ENCODE peak calls at places on chromosomes 4 and X, in five cellular contexts. K is WERI-Rb-1, F is Peyer's patch, Q is ovary, L is brain microvascular endothelial cell. G is an unnamed sample.

GRCh38 chrX:1486749-1487361 is 34.1 kb upstream of the ASMTL start:
- DNase-seq in K (no peak), Q (no peak), F (peak; percentile 15), L (no peak), G (no peak)

GRCh38 chr4:153061971-153062370 is 125.8 kb downstream of the FHDC1 start:
- DNase-seq in F (no peak), L (no peak), K (peak; percentile 84), Q (no peak), G (no peak)

GRCh38 chr4:14528921-14529320 is 473.4 kb upstream of the CPEB2 start:
- DNase-seq in L (no peak), K (no peak), F (no peak), Q (no peak), G (no peak)

GRCh38 chr4:61527886-61528285 is 327.8 kb downstream of the ADGRL3 start:
- DNase-seq in Q (no peak), K (no peak), F (no peak), L (peak; percentile 1), G (no peak)

GRCh38 chr4:68342139-68342538 is 7.8 kb downstream of the YTHDC1 start:
- DNase-seq in Q (peak; percentile 40), L (peak; percentile 92), K (no peak), F (no peak), G (no peak)

GRCh38 chr4:75922588-75922987 is 18.2 kb downstream of the NAAA start:
- DNase-seq in L (no peak), Q (no peak), F (no peak), K (no peak), G (no peak)

GRCh38 chrX:27660878-27661277 is 70.7 kb downstream of the DCAF8L2 start:
- DNase-seq in Q (no peak), K (peak; percentile 8), L (peak; percentile 34), F (no peak), G (no peak)

GRCh38 chr4:6019316-6020263 is 1.4 kb upstream of the C4orf50 start:
- DNase-seq in K (peak; percentile 71), L (peak; percentile 53), F (no peak), Q (no peak), G (no peak)

GRCh38 chr4:188008377-188008776 is 12.8 kb downstream of the ZFP42 start:
- DNase-seq in L (peak; percentile 97), K (no peak), Q (no peak), F (no peak), G (no peak)

GRCh38 chr4:101649790-101650450 is 140.6 kb upstream of the BANK1 start:
- DNase-seq in Q (no peak), K (no peak), L (no peak), F (no peak), G (no peak)

GRCh38 chr4:151753056-151753455 is 7.8 kb downstream of the GATB start:
- DNase-seq in F (no peak), L (peak; percentile 28), K (no peak), Q (no peak), G (no peak)

GRCh38 chrX:125205918-125206665 is 113.6 kb upstream of the TEX13C start:
- DNase-seq in F (no peak), L (no peak), K (no peak), Q (no peak), G (no peak)

GRCh38 chr4:472881-473574 is 25.9 kb downstream of the ZNF721 start:
- DNase-seq in L (peak; percentile 11), F (no peak), K (peak; percentile 30), Q (no peak), G (no peak)

GRCh38 chr4:141144207-141144606 is 10.9 kb upstream of the RNF150 start:
- DNase-seq in K (no peak), L (no peak), F (no peak), Q (no peak), G (no peak)

GRCh38 chrX:10939384-10939783 is 171.7 kb upstream of the HCCS start:
- DNase-seq in F (no peak), Q (no peak), K (no peak), L (no peak), G (no peak)

GRCh38 chr4:100170986-100171385 is 19.3 kb downstream of the DDIT4L start:
- DNase-seq in L (no peak), F (no peak), K (no peak), Q (no peak), G (no peak)

DNA sequence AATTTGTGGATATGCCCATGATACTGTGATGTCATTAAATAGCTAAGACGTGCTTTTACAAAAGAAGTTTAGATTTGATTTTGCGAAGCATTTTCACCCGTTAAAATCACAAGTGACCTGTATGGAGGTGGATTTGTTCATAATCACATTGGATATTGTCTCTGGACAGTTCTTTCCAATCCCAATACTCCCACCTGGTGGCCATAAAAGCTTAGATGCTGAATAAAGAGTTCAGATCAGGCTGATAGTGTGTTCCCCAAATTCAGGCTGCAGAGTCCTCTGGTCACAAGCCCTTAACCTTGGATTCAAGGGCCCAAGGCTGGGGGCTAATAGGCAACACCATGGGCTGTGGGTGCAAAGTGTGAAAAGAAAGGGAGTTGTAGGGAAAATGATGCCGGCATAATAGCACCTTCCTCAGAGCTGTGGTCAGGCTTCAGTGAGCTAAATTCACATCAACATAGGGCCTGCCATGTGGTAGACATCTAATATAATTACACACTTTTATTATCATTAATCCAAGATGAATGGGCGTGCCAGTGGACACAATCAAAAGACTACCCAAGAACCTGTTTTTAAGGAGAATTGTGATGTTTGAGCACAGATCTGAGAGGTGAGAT is 28.1 kb downstream of the SMIM43 start:
- DNase-seq in F (no peak), Q (peak; percentile 32), L (peak; percentile 64), K (peak; percentile 67), G (no peak)
- TF ChIP-seq CTCF in F (no peak), Q (peak; percentile 30), L (peak; percentile 66), K (peak; percentile 61), G (peak; percentile 33)

DNA sequence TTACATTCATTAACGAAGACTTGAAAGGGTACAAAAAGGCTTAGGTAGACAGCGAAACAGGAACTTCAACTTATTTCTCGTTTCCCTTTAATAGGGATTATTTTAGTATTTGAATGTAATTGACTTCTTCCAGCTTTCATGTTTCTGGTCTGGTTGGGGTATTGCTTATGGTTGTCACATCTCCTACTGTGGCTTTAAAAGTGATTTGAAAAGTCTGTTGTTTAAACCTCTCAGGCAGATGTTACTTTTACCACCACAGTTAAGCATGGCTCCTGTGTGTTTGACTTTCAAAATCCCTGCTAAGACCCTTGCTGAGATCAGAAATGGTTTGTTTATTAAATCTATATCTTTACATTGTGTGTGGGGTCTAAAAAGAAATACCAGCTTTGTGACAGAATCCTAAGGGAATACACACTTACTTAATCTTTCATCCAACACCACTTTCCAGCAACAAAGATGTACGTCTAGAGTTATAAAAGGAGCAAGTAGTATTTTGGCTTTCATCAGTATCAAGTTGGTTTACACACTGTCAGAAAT is 661.2 kb downstream of the FAT4 start:
- DNase-seq in L (no peak), F (no peak), K (no peak), Q (no peak), G (no peak)
- TF ChIP-seq CTCF in L (no peak), F (no peak), K (no peak), Q (no peak), G (no peak)

DNA sequence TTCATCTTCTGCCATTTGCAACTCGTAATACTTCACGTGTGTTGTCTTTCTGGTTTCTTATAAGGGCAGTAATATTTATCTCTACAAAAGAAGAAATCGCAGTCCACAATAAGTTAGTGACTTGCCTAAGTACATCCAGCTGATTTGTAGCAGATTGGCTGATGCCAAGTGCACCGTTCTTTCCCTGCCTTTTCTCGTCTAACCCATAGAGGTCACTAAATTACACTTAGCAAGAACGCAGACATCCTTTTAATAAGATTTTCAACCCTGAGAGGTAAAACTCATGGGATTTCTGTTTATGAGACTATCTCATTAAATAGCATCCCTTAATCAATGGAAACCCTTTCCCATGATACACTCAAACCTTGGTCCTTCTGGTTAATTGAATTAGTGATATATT is 408.6 kb upstream of the ACTRT1 start:
- DNase-seq in L (no peak), K (no peak), Q (no peak), F (no peak), G (no peak)
- TF ChIP-seq CTCF in L (no peak), K (peak; percentile 41), Q (no peak), F (no peak), G (no peak)

GRCh38 chrX:124015721-124016120 is 54.2 kb downstream of the STAG2 start:
- DNase-seq in L (no peak), F (no peak), K (no peak), Q (no peak), G (no peak)

GRCh38 chrX:124023838-124024238 is 62.3 kb downstream of the STAG2 start:
- DNase-seq in Q (no peak), L (no peak), F (no peak), K (no peak), G (no peak)

GRCh38 chrX:124018031-124018430 is 56.5 kb downstream of the STAG2 start:
- DNase-seq in Q (no peak), L (no peak), K (no peak), F (no peak), G (no peak)
- TF ChIP-seq CTCF in Q (no peak), L (no peak), K (no peak), F (no peak), G (peak; percentile 27)

GRCh38 chrX:73847991-73848390 is 285.0 kb downstream of the CHIC1 start:
- DNase-seq in K (no peak), Q (no peak), F (no peak), L (no peak), G (no peak)
- TF ChIP-seq CTCF in K (no peak), Q (no peak), F (no peak), L (no peak), G (no peak)

DNA sequence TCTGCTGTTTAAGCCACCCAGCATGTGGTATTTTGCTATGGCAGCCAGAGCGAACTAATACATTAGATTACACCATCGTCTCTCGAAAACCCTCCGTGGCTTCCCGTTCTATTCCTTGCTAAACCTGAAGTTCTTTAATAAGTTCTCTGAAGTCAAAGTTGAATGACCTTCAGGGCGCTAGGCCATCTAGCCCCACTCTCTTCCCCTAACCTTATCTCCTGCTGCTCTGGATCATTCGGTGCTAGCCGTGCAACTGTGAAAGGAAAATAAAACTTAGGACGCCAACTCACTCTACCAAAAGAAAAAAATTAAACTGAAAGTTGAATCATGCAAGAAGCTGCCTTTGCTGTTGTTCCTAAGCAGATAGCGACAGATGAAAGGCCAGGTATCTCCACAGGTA is 40.0 kb downstream of the CHRNA9 start:
- DNase-seq in K (no peak), F (no peak), L (no peak), Q (no peak), G (no peak)
- TF ChIP-seq CTCF in K (no peak), F (no peak), L (no peak), Q (no peak), G (no peak)